ENCODE peak calls at places on chromosomes 11 and 22, in eight cellular contexts. I is pancreas, X is activated B cell treated with CpG ODN at 0.5 μM for 24 hours, D is fibroblast of lung, R is GM12878, Y is WTC11, A is gastrocnemius medialis, F is fibroblast of pulmonary artery. K is an unnamed sample.

GRCh38 chr22:24975813-24976341 is 23.4 kb downstream of the KIAA1671 start:
- DNase-seq in I (no peak), X (no peak), D (peak), R (no peak), Y (no peak), A (peak), F (peak), K (no peak)

GRCh38 chr22:44726439-44726838 is 24.4 kb downstream of the PRR5 start:
- DNase-seq in I (no peak), X (no peak), D (no peak), R (no peak), Y (no peak), A (no peak), F (no peak), K (no peak)

GRCh38 chr11:25535462-25535861 is 796.5 kb upstream of the ANO3 start:
- DNase-seq in I (no peak), X (no peak), D (peak), R (no peak), Y (no peak), A (peak), F (peak), K (no peak)

GRCh38 chr22:31496735-31497146 is 405 bp downstream of the SFI1 start:
- DNase-seq in I (no peak), X (no peak), D (no peak), R (no peak), Y (no peak), A (no peak), F (peak), K (no peak)

GRCh38 chr11:109421981-109422590 is at the start of gene C11orf87:
- DNase-seq in I (no peak), X (no peak), D (peak), R (no peak), Y (peak), A (no peak), F (no peak), K (no peak)

GRCh38 chr22:19844423-19845368 is 10.0 kb downstream of the GNB1L start:
- DNase-seq in I (no peak), X (no peak), D (peak), R (no peak), Y (no peak), A (peak), F (peak), K (peak)

GRCh38 chr11:8369592-8370205 is 106.0 kb upstream of the LMO1 start:
- DNase-seq in I (no peak), X (no peak), D (no peak), R (no peak), Y (no peak), A (no peak), F (no peak), K (no peak)

GRCh38 chr11:36326524-36327419 is 30.7 kb downstream of the PRR5L start:
- DNase-seq in I (no peak), X (no peak), D (no peak), R (no peak), Y (no peak), A (no peak), F (no peak), K (no peak)

GRCh38 chr22:48734961-48735360 is 1092.7 kb downstream of the BRD1 start:
- DNase-seq in I (no peak), X (no peak), D (no peak), R (no peak), Y (no peak), A (no peak), F (no peak), K (peak)

GRCh38 chr11:22031791-22032190 is 161.1 kb upstream of the ANO5 start:
- DNase-seq in I (no peak), X (no peak), D (no peak), R (no peak), Y (no peak), A (no peak), F (no peak), K (no peak)

GRCh38 chr11:74278721-74279148 is 32.7 kb downstream of the P4HA3 start:
- DNase-seq in I (no peak), X (no peak), D (peak), R (no peak), Y (no peak), A (peak), F (peak), K (no peak)

GRCh38 chr11:26011474-26011873 is 320.5 kb upstream of the ANO3 start:
- DNase-seq in I (no peak), X (no peak), D (no peak), R (no peak), Y (no peak), A (no peak), F (no peak), K (no peak)

GRCh38 chr22:17235861-17236260 is 16.6 kb upstream of the ADA2 start:
- DNase-seq in I (no peak), X (no peak), D (no peak), R (no peak), Y (no peak), A (no peak), F (no peak), K (peak)

GRCh38 chr22:44735518-44736428 is 16.6 kb upstream of the ARHGAP8 start:
- DNase-seq in I (peak), X (peak), D (no peak), R (no peak), Y (peak), A (peak), F (peak), K (peak)

GRCh38 chr11:127737499-127737898 is 736.9 kb upstream of the KIRREL3 start:
- DNase-seq in I (no peak), X (no peak), D (no peak), R (no peak), Y (no peak), A (no peak), F (no peak), K (no peak)

GRCh38 chr11:93005239-93005638 is 35.8 kb downstream of the MTNR1B start:
- DNase-seq in I (no peak), X (no peak), D (peak), R (no peak), Y (no peak), A (no peak), F (peak), K (no peak)

GRCh38 chr22:42847110-42847509 is 10.0 kb downstream of the ARFGAP3 start:
- DNase-seq in I (no peak), X (no peak), D (no peak), R (no peak), Y (no peak), A (no peak), F (no peak), K (no peak)

GRCh38 chr22:27240298-27240885 is 561.2 kb downstream of the MN1 start:
- DNase-seq in I (peak), X (no peak), D (peak), R (no peak), Y (no peak), A (no peak), F (no peak), K (no peak)

GRCh38 chr11:111549196-111549868 is 8.8 kb downstream of the LAYN start:
- DNase-seq in I (no peak), X (no peak), D (no peak), R (no peak), Y (no peak), A (no peak), F (no peak), K (no peak)

GRCh38 chr22:20254975-20255946 is 12.9 kb downstream of the RTN4R start:
- DNase-seq in I (no peak), X (no peak), D (no peak), R (no peak), Y (no peak), A (no peak), F (no peak), K (no peak)

GRCh38 chr11:1116104-1116503 is 41.4 kb downstream of the MUC2 start:
- DNase-seq in I (no peak), X (no peak), D (no peak), R (no peak), Y (no peak), A (no peak), F (no peak), K (peak)

GRCh38 chr22:22165936-22166710 is 78.5 kb upstream of the VPREB1 start:
- DNase-seq in I (no peak), X (no peak), D (no peak), R (no peak), Y (no peak), A (no peak), F (no peak), K (no peak)

GRCh38 chr11:67345949-67346819 is 7.2 kb downstream of the POLD4 start:
- DNase-seq in I (peak), X (no peak), D (peak), R (peak), Y (no peak), A (no peak), F (peak), K (no peak)

GRCh38 chr22:20442485-20443284 is 5.1 kb upstream of the SCARF2 start:
- DNase-seq in I (no peak), X (no peak), D (no peak), R (no peak), Y (no peak), A (no peak), F (no peak), K (no peak)

GRCh38 chr11:24859801-24860300 is 363.0 kb downstream of the LUZP2 start:
- DNase-seq in I (no peak), X (no peak), D (no peak), R (no peak), Y (no peak), A (no peak), F (no peak), K (no peak)

GRCh38 chr22:41240377-41241132 is at the start of gene CHADL:
- DNase-seq in I (peak), X (no peak), D (no peak), R (no peak), Y (peak), A (no peak), F (no peak), K (no peak)

GRCh38 chr11:115127790-115128189 is 376.4 kb downstream of the CADM1 start:
- DNase-seq in I (no peak), X (no peak), D (no peak), R (no peak), Y (no peak), A (no peak), F (no peak), K (no peak)

GRCh38 chr22:31098633-31099110 is 8.7 kb downstream of the SELENOM start:
- DNase-seq in I (no peak), X (no peak), D (no peak), R (no peak), Y (peak), A (peak), F (no peak), K (peak)

GRCh38 chr11:19499999-19500398 is 212.6 kb upstream of the NAV2 start:
- DNase-seq in I (no peak), X (no peak), D (peak), R (no peak), Y (no peak), A (no peak), F (peak), K (no peak)

GRCh38 chr11:77710358-77710757 is 72.8 kb upstream of the CLNS1A start:
- DNase-seq in I (no peak), X (no peak), D (peak), R (no peak), Y (no peak), A (no peak), F (peak), K (no peak)

GRCh38 chr11:115066111-115066660 is 387.9 kb downstream of the NXPE2 start:
- DNase-seq in I (no peak), X (no peak), D (peak), R (no peak), Y (no peak), A (no peak), F (no peak), K (no peak)

GRCh38 chr11:73168925-73169579 is 26.9 kb upstream of the FCHSD2 start:
- DNase-seq in I (no peak), X (peak), D (no peak), R (no peak), Y (no peak), A (peak), F (no peak), K (no peak)

GRCh38 chr11:61516191-61516590 is 7.6 kb downstream of the LRRC10B start:
- DNase-seq in I (no peak), X (no peak), D (no peak), R (no peak), Y (peak), A (no peak), F (no peak), K (no peak)

GRCh38 chr22:35742342-35743100 is 24.8 kb downstream of the APOL5 start:
- DNase-seq in I (no peak), X (no peak), D (peak), R (no peak), Y (no peak), A (no peak), F (peak), K (no peak)

GRCh38 chr11:99015634-99016454 is 4.9 kb upstream of the CNTN5 start:
- DNase-seq in I (no peak), X (no peak), D (peak), R (peak), Y (no peak), A (no peak), F (peak), K (no peak)

GRCh38 chr11:23284626-23285025 is 424.4 kb upstream of the CCDC179 start:
- DNase-seq in I (no peak), X (no peak), D (peak), R (no peak), Y (no peak), A (no peak), F (peak), K (no peak)

GRCh38 chr11:35812850-35813249 is 131.0 kb upstream of the LDLRAD3 start:
- DNase-seq in I (no peak), X (no peak), D (peak), R (no peak), Y (no peak), A (no peak), F (peak), K (no peak)

GRCh38 chr11:61996933-61997332 is 29.5 kb upstream of the FTH1 start:
- DNase-seq in I (no peak), X (no peak), D (no peak), R (no peak), Y (no peak), A (no peak), F (no peak), K (no peak)

GRCh38 chr11:83510530-83511449 is 224.6 kb upstream of the CCDC90B start:
- DNase-seq in I (no peak), X (no peak), D (no peak), R (no peak), Y (no peak), A (no peak), F (no peak), K (no peak)
- TF ChIP-seq CTCF in I (no peak), X (no peak), D (no peak), R (no peak), Y (no peak), A (no peak), F (no peak), K (no peak)

DNA sequence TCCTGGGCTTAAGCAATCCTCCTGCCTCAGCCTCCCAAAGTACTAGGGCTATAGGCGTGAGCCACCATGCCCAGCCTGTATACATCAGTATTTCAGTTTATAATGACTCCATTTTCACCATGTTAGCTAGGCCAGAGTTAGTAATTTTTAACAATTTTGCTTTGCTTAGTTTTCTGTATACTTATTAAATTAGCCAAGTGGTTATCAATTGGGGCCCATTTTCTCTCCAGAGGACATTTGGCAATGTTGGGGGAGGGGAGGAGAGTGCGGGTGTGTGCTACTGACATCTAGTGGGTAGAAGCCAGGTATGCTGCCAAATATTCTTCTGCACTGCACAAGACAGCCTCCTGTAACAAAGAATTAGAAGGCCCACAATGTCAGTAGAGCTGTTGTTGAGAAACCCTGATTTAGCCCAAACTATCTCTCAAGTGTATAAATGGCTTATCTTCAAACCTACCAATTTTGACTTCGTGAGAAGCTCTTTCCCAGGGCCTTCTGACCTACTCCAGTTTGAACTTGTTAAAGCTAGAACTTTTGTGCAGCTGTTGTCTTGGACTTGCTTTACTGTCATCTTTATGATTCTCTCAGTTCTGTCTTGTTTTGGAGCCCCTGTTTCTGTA is 7.5 kb downstream of the USP47 start:
- DNase-seq in I (peak), X (no peak), D (peak), R (peak), Y (peak), A (peak), F (peak), K (peak)
- TF ChIP-seq CTCF in I (peak), X (no peak), D (peak), R (peak), Y (peak), A (peak), F (peak), K (peak)

GRCh38 chr11:18270102-18270501 is 4.0 kb downstream of the SAA1 start:
- DNase-seq in I (no peak), X (no peak), D (no peak), R (no peak), Y (no peak), A (no peak), F (no peak), K (no peak)
- TF ChIP-seq CTCF in I (no peak), X (no peak), D (no peak), R (peak), Y (no peak), A (no peak), F (no peak), K (no peak)

DNA sequence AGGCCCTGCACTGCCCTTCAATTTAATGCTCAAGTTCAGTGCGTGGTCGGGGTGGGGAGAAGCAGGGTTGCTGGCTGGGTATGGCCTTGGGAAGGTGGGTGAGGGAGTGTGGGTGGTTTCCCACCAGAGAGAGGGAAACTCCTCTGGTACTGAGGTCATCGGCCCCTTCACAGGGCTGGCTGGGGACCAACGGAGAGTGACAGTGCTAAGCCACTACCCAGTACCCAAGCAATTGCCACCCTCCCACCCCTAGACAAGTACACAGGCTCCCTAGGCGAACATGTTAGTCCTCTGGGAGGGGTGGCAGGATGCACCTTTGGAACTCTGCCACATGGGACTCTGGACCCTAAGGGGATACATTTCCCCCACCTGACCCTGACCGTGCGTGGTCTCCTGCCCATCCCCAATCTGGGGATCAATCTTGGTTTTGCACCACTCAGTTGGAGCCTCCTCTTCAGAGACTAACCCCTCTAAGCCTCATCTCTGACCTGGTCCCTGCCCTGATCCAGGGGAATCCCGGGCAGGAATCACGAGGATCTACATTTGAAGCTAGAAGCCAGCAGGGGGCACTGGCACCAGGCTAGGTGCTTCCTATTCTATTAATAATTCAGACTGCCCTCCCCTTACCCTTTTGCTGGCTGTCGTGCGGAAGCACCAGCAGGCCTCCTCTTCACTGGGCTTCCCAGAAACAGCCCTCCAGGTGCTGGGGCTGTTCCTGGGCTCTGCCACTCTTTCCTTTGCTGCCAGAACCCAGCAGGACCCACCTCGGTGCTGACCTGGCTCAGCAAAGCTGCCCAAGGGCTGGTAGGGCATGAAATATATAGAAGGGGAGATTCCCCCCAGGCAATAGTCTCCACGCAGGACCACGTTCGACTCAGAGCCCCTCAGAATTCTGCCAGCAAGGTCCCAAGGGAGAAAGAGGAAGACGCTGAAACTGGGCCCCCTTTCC is 377.7 kb downstream of the TENM4 start:
- DNase-seq in I (peak), X (no peak), D (no peak), R (no peak), Y (peak), A (peak), F (peak), K (no peak)
- TF ChIP-seq CTCF in I (peak), X (no peak), D (peak), R (peak), Y (no peak), A (peak), F (peak), K (no peak)

GRCh38 chr11:102111011-102111786 is 952 bp downstream of the YAP1 start:
- DNase-seq in I (peak), X (no peak), D (peak), R (no peak), Y (peak), A (peak), F (peak), K (no peak)
- TF ChIP-seq CTCF in I (no peak), X (no peak), D (no peak), R (no peak), Y (no peak), A (peak), F (peak), K (no peak)

DNA sequence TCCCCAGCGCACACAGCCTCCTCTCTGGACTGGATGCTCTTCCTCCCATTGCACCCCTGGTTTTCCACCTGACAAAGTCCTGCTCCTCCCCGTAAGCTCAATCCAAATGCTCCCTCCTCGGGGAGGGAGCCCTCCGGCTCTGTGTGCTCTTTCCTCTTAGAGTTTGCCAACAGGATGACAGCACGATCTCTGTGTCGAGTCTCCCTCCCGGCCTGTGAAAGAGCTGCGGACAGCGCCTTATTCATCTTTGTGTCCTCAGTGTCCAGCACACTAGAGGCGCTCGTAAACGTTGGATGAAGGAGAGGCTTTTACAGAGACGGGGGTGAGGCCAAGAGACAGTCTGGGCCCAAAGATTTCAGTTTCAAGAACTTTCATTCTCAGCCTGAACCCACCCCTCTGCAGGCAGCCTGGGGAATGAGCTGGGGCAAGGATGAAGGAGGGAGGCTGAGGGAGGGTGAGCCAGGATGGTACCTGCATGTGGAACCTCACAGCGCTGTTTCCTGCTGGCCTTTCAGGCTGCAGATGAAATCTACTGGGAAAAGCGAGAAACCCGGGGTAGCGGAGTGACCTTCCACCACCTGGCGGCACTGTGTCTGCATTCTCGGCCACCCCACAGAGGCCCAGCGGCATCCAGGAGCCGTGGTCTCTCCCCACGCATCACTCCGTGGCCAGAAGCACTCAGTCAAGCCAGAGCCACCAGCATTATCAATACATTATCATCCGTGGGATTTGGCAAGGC is 8.5 kb upstream of the TMPRSS4 start:
- DNase-seq in I (no peak), X (no peak), D (no peak), R (no peak), Y (peak), A (no peak), F (no peak), K (no peak)
- TF ChIP-seq CTCF in I (no peak), X (no peak), D (no peak), R (no peak), Y (no peak), A (no peak), F (no peak), K (no peak)

DNA sequence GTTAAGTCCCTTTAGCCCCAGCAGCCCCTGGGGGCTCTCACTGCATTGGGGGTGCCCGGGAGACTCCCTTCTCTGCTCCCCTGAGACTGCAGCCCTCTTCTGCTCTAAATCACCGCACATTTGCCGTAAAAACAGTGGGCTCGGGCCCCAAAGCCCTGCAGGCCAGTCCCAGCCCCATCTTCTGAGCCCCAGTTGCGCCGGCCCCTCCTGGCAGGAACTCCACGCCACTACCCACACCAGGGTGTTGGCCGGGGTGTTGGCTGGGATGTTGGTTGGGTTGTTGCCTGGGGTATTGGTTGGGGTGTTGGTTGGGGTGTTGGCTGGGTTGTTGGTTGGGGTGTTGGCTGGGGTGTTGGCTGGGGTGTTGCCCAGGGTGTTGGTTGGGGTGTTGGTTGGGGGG is 23.5 kb downstream of the OTUB1 start:
- DNase-seq in I (no peak), X (no peak), D (no peak), R (no peak), Y (no peak), A (no peak), F (no peak), K (peak)
- TF ChIP-seq CTCF in I (no peak), X (no peak), D (no peak), R (no peak), Y (no peak), A (no peak), F (no peak), K (no peak)